ENCODE peak calls at places on chromosomes 16 and 17, in nine cellular contexts. D is Peyer's patch; L is thoracic aorta; I is choroid plexus epithelial cell; S is endothelial cell; N is CD8-positive, alpha-beta T cell; H is AG10803; T is H1; J is body of pancreas. K is an unnamed sample.

GRCh38 chr16:21005008-21005407 is 104.4 kb downstream of the LYRM1 start:
- DNase-seq in L (no peak), T (no peak), D (no peak), S (no peak), N (no peak), I (no peak), J (no peak), H (no peak), K (no peak)

GRCh38 chr16:11429113-11429512 is 83.9 kb downstream of the RMI2 start:
- DNase-seq in L (no peak), I (no peak), N (no peak), J (no peak), D (no peak), S (no peak), H (no peak), T (no peak), K (no peak)

GRCh38 chr16:55257971-55258613 is 65.9 kb upstream of the IRX6 start:
- DNase-seq in N (no peak), S (peak; percentile 83), T (peak; percentile 92), L (no peak), I (peak; percentile 48), J (peak; percentile 77), D (peak; percentile 74), H (peak; percentile 71), K (peak; percentile 75)

GRCh38 chr17:59825533-59826316 is 67.0 kb downstream of the TUBD1 start:
- DNase-seq in N (no peak), L (no peak), I (peak; percentile 97), H (peak; percentile 89), S (no peak), T (no peak), D (no peak), J (no peak), K (no peak)

GRCh38 chr17:39800540-39800939 is 62.8 kb downstream of the GRB7 start:
- DNase-seq in I (no peak), D (no peak), S (no peak), H (no peak), N (peak; percentile 70), L (no peak), T (no peak), J (no peak), K (no peak)

GRCh38 chr16:88724855-88725555 is 18.7 kb downstream of the CTU2 start:
- DNase-seq in I (no peak), J (no peak), H (no peak), N (no peak), S (no peak), T (no peak), D (no peak), L (no peak), K (no peak)

GRCh38 chr16:87499189-87499486 is 6.3 kb upstream of the ZCCHC14 start:
- DNase-seq in T (no peak), I (peak; percentile 69), D (no peak), L (no peak), N (no peak), S (no peak), H (peak; percentile 85), J (no peak), K (no peak)

GRCh38 chr16:65284583-65284982 is 162.7 kb upstream of the CDH11 start:
- DNase-seq in D (no peak), L (no peak), H (peak; percentile 12), N (no peak), I (peak; percentile 30), S (no peak), J (no peak), T (no peak), K (no peak)

GRCh38 chr17:30590086-30590485 is 112.9 kb downstream of the GOSR1 start:
- DNase-seq in N (no peak), D (no peak), L (no peak), I (peak; percentile 16), S (no peak), J (no peak), T (no peak), H (no peak), K (no peak)

DNA sequence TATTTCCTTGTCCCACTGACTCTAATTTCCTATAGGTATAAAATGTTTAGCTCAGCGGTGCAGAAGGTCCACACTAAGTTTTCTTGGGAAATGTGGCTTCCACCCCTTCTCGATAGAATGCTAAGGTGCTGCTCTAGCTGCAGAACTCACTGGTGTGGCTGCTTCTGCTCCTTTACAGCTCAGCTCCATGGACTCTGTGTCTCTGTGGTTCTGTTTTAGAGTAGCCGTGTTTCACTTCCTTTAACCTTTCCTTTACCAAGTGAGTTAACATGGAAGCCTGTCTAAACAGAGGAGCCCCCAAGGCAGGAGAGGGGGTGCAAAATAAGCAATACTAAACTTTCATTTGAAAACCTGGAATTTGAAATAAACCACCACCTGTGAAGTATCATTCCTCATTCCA is 65.3 kb downstream of the SPECC1 start:
- DNase-seq in I (no peak), D (no peak), N (no peak), T (no peak), J (no peak), L (no peak), H (no peak), S (no peak), K (no peak)
- TF ChIP-seq CTCF in I (no peak), D (no peak), N (no peak), T (no peak), J (no peak), L (no peak), H (no peak), S (no peak), K (no peak)

GRCh38 chr17:64149196-64149595 is 19.3 kb upstream of the ERN1 start:
- DNase-seq in D (no peak), I (no peak), J (no peak), L (no peak), H (no peak), N (no peak), T (no peak), S (no peak), K (no peak)

GRCh38 chr17:64147110-64148016 is 17.4 kb upstream of the ERN1 start:
- DNase-seq in D (no peak), I (peak; percentile 11), J (peak; percentile 45), N (no peak), S (no peak), H (peak; percentile 36), L (no peak), T (no peak), K (no peak)

GRCh38 chr17:64150237-64151015 is 20.5 kb upstream of the ERN1 start:
- DNase-seq in D (peak; percentile 55), H (peak; percentile 35), J (peak; percentile 91), I (peak; percentile 16), T (no peak), N (no peak), S (no peak), L (no peak), K (peak; percentile 72)

GRCh38 chr17:64148017-64148631 is 18.2 kb upstream of the ERN1 start:
- DNase-seq in H (peak; percentile 42), J (no peak), T (no peak), S (no peak), I (no peak), D (no peak), L (no peak), N (no peak), K (peak; percentile 75)

GRCh38 chr17:64148699-64149098 is 18.8 kb upstream of the ERN1 start:
- DNase-seq in D (no peak), N (no peak), L (no peak), T (no peak), H (peak; percentile 29), I (no peak), J (peak; percentile 58), S (no peak), K (peak; percentile 80)
- TF ChIP-seq CTCF in D (no peak), N (no peak), L (no peak), T (no peak), H (no peak), I (no peak), J (peak; percentile 23), S (no peak), K (no peak)

GRCh38 chr17:7932949-7933348 is 943 bp downstream of the CNTROB start:
- DNase-seq in T (peak; percentile 46), D (peak; percentile 59), J (peak; percentile 40), L (no peak), S (peak; percentile 24), H (peak; percentile 50), N (no peak), I (peak; percentile 79), K (no peak)
- TF ChIP-seq CTCF in T (no peak), D (no peak), J (peak; percentile 7), L (no peak), S (no peak), H (peak; percentile 44), N (no peak), I (peak; percentile 49), K (no peak)

GRCh38 chr16:9134739-9135138 is 43.3 kb downstream of the HAPSTR1 start:
- DNase-seq in I (peak; percentile 56), L (no peak), T (peak; percentile 79), J (peak; percentile 62), H (peak; percentile 48), S (peak; percentile 60), N (peak; percentile 76), D (peak; percentile 69), K (peak; percentile 84)
- TF ChIP-seq CTCF in I (peak; percentile 68), L (peak; percentile 20), T (peak; percentile 86), J (peak; percentile 57), H (peak; percentile 64), S (peak; percentile 16), N (peak; percentile 68), D (no peak), K (no peak)

GRCh38 chr16:2194852-2195315 is 1.5 kb downstream of the CASKIN1 start:
- DNase-seq in H (peak; percentile 33), L (no peak), S (peak; percentile 48), I (peak; percentile 59), T (peak; percentile 80), N (peak; percentile 70), D (no peak), J (peak; percentile 78), K (no peak)
- TF ChIP-seq CTCF in H (peak; percentile 37), L (peak; percentile 17), S (peak; percentile 20), I (peak; percentile 48), T (peak; percentile 72), N (peak; percentile 25), D (peak; percentile 27), J (peak; percentile 74), K (no peak)

DNA sequence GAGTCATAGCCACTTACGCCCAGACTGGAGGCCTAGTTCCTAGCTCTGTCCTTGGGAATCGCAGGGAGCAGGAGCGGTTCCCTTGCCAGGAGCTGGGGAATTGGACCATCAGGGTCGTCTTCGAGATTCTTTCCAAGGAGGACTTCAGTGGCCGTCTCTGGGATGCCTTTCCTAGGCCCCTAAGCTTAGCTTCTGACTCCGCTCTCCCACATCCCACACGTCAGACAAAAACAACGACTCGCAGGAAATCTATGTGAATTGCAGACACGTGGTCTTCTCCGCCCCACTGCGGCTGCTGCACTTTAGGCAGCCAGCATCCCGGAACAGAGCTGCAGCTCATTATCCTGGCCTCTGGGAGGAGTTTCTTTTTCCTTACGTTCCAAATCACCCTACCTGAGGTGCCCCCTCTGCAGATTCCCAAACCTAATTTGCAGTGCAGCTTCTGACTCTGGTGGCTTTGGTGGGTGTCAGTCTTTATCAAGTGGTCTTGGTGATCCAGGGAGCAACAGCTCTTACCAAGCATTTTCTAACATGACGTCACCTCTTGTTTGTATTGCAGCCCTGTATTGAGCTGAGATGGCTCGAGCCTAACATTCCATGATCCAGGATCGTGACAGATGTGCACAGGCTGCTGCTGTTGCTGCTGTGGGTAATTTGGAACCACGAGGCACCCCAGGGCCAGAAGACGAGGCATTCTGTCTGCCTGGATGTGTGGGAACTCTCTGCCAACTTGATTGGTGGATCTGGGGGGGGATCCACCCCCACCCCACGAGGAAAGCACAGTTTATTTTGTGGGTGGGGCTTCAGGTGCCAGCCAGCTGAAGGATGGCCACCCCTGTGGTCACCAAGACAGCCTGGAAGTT is 1.1 kb downstream of the KATNB1 start:
- DNase-seq in N (peak; percentile 65), T (no peak), D (peak; percentile 68), H (peak; percentile 86), L (no peak), S (peak; percentile 51), J (peak; percentile 53), I (peak; percentile 84), K (no peak)
- TF ChIP-seq CTCF in N (no peak), T (peak; percentile 29), D (no peak), H (peak; percentile 35), L (no peak), S (no peak), J (peak; percentile 37), I (peak; percentile 41), K (no peak)